ENCODE peak calls at places on chromosomes 7 and 10, in seven cellular contexts. One of them, this sample, is unnamed.

GRCh38 chr10:87519582-87519981 is 14.9 kb downstream of the MINPP1 start:
- DNase-seq in HT1080: no peak
- DNase-seq in AG04449: no peak
- DNase-seq in ELR: no peak
- DNase-seq in GM12865: peak; percentile 58
- DNase-seq in kidney glomerular epithelial cell: no peak
- DNase-seq in ovary: no peak
- DNase-seq in this sample: no peak

GRCh38 chr10:27512548-27512947 is 8.4 kb downstream of the RAB18 start:
- DNase-seq in HT1080: no peak
- DNase-seq in AG04449: no peak
- DNase-seq in ELR: peak; percentile 39
- DNase-seq in GM12865: no peak
- DNase-seq in kidney glomerular epithelial cell: no peak
- DNase-seq in ovary: no peak
- DNase-seq in this sample: no peak

GRCh38 chr7:97480700-97481410 is 251.0 kb upstream of the TAC1 start:
- DNase-seq in HT1080: peak; percentile 1
- DNase-seq in AG04449: no peak
- DNase-seq in ELR: no peak
- DNase-seq in GM12865: no peak
- DNase-seq in kidney glomerular epithelial cell: no peak
- DNase-seq in ovary: no peak
- DNase-seq in this sample: no peak

GRCh38 chr7:132514430-132514829 is 61.8 kb downstream of the PLXNA4 start:
- DNase-seq in HT1080: no peak
- DNase-seq in AG04449: no peak
- DNase-seq in ELR: no peak
- DNase-seq in GM12865: no peak
- DNase-seq in kidney glomerular epithelial cell: no peak
- DNase-seq in ovary: no peak
- DNase-seq in this sample: no peak

GRCh38 chr7:22730921-22731654 is 4.1 kb downstream of the IL6 start:
- DNase-seq in HT1080: peak; percentile 92
- DNase-seq in AG04449: no peak
- DNase-seq in ELR: peak; percentile 97
- DNase-seq in GM12865: no peak
- DNase-seq in kidney glomerular epithelial cell: peak; percentile 54
- DNase-seq in ovary: no peak
- DNase-seq in this sample: peak; percentile 91

GRCh38 chr7:101784275-101785127 is 32.9 kb upstream of the CUX1 start:
- DNase-seq in HT1080: no peak
- DNase-seq in AG04449: no peak
- DNase-seq in ELR: peak; percentile 13
- DNase-seq in GM12865: no peak
- DNase-seq in kidney glomerular epithelial cell: no peak
- DNase-seq in ovary: peak; percentile 14
- DNase-seq in this sample: no peak

GRCh38 chr7:4665661-4666060 is 16.4 kb upstream of the FOXK1 start:
- DNase-seq in HT1080: peak; percentile 52
- DNase-seq in AG04449: peak; percentile 100
- DNase-seq in ELR: peak; percentile 79
- DNase-seq in GM12865: no peak
- DNase-seq in kidney glomerular epithelial cell: peak; percentile 95
- DNase-seq in ovary: no peak
- DNase-seq in this sample: no peak

GRCh38 chr10:56623064-56623463 is 262.0 kb upstream of the ZWINT start:
- DNase-seq in HT1080: no peak
- DNase-seq in AG04449: no peak
- DNase-seq in ELR: no peak
- DNase-seq in GM12865: no peak
- DNase-seq in kidney glomerular epithelial cell: no peak
- DNase-seq in ovary: no peak
- DNase-seq in this sample: no peak

GRCh38 chr7:134565643-134566136 is 16.8 kb downstream of the AKR1B15 start:
- DNase-seq in HT1080: no peak
- DNase-seq in AG04449: no peak
- DNase-seq in ELR: no peak
- DNase-seq in GM12865: no peak
- DNase-seq in kidney glomerular epithelial cell: no peak
- DNase-seq in ovary: no peak
- DNase-seq in this sample: no peak

GRCh38 chr7:80916770-80917681 is 1.8 kb downstream of the SEMA3C start:
- DNase-seq in HT1080: peak; percentile 82
- DNase-seq in AG04449: no peak
- DNase-seq in ELR: peak; percentile 92
- DNase-seq in GM12865: no peak
- DNase-seq in kidney glomerular epithelial cell: peak; percentile 76
- DNase-seq in ovary: no peak
- DNase-seq in this sample: peak; percentile 90

GRCh38 chr10:35942052-35942451 is 300.0 kb upstream of the FZD8 start:
- DNase-seq in HT1080: no peak
- DNase-seq in AG04449: no peak
- DNase-seq in ELR: no peak
- DNase-seq in GM12865: no peak
- DNase-seq in kidney glomerular epithelial cell: no peak
- DNase-seq in ovary: no peak
- DNase-seq in this sample: no peak

GRCh38 chr10:31147220-31147608 is 115.5 kb upstream of the ZNF438 start:
- DNase-seq in HT1080: peak; percentile 56
- DNase-seq in AG04449: peak; percentile 69
- DNase-seq in ELR: peak; percentile 94
- DNase-seq in GM12865: no peak
- DNase-seq in kidney glomerular epithelial cell: no peak
- DNase-seq in ovary: no peak
- DNase-seq in this sample: peak; percentile 76

This sample was measured in foreskin keratinocyte.